ENCODE peak calls at places on chromosomes 3 and 15, in nine cellular contexts. H is islet precursor cell; K is iPS DF 6.9; S is BE2C; A is ELF-1; I is activated gamma-delta T cell treated with Interleukin-2 at 50 U/mL for 16 hours; C is central memory CD4-positive, alpha-beta T cell; V is A549; P is activated CD4-positive, alpha-beta T cell treated with anti-CD3 and anti-CD28 coated beads, Interleukin-2, amount 10 ng/mL, durations not matched to agents 7 days and 5 days. T is an unnamed sample.

GRCh38 chr3:55658297-55659022 is 171.4 kb upstream of the WNT5A start:
- DNase-seq in H (no peak), K (no peak), S (no peak), A (no peak), I (no peak), C (no peak), V (no peak), P (no peak), T (no peak)

GRCh38 chr15:38516636-38517035 is 48.0 kb downstream of the RASGRP1 start:
- DNase-seq in H (no peak), K (no peak), S (no peak), A (no peak), I (no peak), C (no peak), V (no peak), P (no peak), T (peak)

GRCh38 chr3:45029661-45030060 is 3.6 kb downstream of the CLEC3B start:
- DNase-seq in H (no peak), K (no peak), S (no peak), A (no peak), I (no peak), C (no peak), V (no peak), P (no peak), T (no peak)

GRCh38 chr3:67083277-67083676 is 85.2 kb downstream of the KBTBD8 start:
- DNase-seq in H (no peak), K (no peak), S (no peak), A (no peak), I (peak), C (peak), V (no peak), P (peak), T (no peak)

GRCh38 chr15:62133141-62133540 is 31.9 kb downstream of the C2CD4B start:
- DNase-seq in H (no peak), K (no peak), S (no peak), A (no peak), I (no peak), C (no peak), V (no peak), P (no peak), T (no peak)

GRCh38 chr3:46442591-46443530 is 21.8 kb downstream of the LTF start:
- DNase-seq in H (peak), K (no peak), S (peak), A (no peak), I (peak), C (no peak), V (peak), P (no peak), T (peak)

GRCh38 chr3:19250959-19251610 is 102.8 kb downstream of the KCNH8 start:
- DNase-seq in H (no peak), K (no peak), S (peak), A (no peak), I (no peak), C (no peak), V (no peak), P (no peak), T (peak)

GRCh38 chr3:53641397-53641796 is 147.0 kb downstream of the CACNA1D start:
- DNase-seq in H (no peak), K (no peak), S (no peak), A (no peak), I (no peak), C (no peak), V (no peak), P (no peak), T (no peak)

GRCh38 chr3:132926098-132926497 is 112.1 kb upstream of the TMEM108 start:
- DNase-seq in H (no peak), K (no peak), S (no peak), A (no peak), I (no peak), C (no peak), V (no peak), P (no peak), T (no peak)

GRCh38 chr3:139455855-139456254 is 20.5 kb downstream of the RBP2 start:
- DNase-seq in H (no peak), K (no peak), S (no peak), A (peak), I (no peak), C (no peak), V (no peak), P (no peak), T (peak)

GRCh38 chr3:5231067-5231466 is 43.6 kb downstream of the EDEM1 start:
- DNase-seq in H (no peak), K (no peak), S (no peak), A (no peak), I (no peak), C (no peak), V (no peak), P (no peak), T (no peak)

GRCh38 chr3:111980716-111981456 is 2.1 kb downstream of the ABHD10 start:
- DNase-seq in H (no peak), K (no peak), S (no peak), A (no peak), I (no peak), C (no peak), V (no peak), P (no peak), T (no peak)

GRCh38 chr3:143084856-143085731 is 34.5 kb upstream of the CHST2 start:
- DNase-seq in H (no peak), K (no peak), S (peak), A (no peak), I (no peak), C (no peak), V (peak), P (no peak), T (no peak)

GRCh38 chr3:71304684-71305083 is 278.8 kb downstream of the FOXP1 start:
- DNase-seq in H (no peak), K (no peak), S (no peak), A (no peak), I (no peak), C (no peak), V (no peak), P (peak), T (peak)

GRCh38 chr3:105448338-105448982 is 81.8 kb downstream of the ALCAM start:
- DNase-seq in H (peak), K (no peak), S (peak), A (peak), I (no peak), C (no peak), V (no peak), P (no peak), T (peak)

GRCh38 chr3:116920836-116921596 is 211.4 kb downstream of the TUSC7 start:
- DNase-seq in H (no peak), K (no peak), S (no peak), A (no peak), I (no peak), C (no peak), V (peak), P (no peak), T (no peak)

GRCh38 chr15:85532689-85533088 is 152.3 kb downstream of the AKAP13 start:
- DNase-seq in H (no peak), K (no peak), S (no peak), A (no peak), I (no peak), C (no peak), V (no peak), P (no peak), T (no peak)

T was measured in GM23338.